ENCODE peak calls at places on chromosomes 12 and 14, in six cellular contexts. H is hepatocyte; D is CD8-positive, alpha-beta T cell; P is transverse colon; U is GM06990; R is OCI-LY7. C is an unnamed sample. For H3K36me3, the result is how much of the 10 kb centered on the place peaks cover.

GRCh38 chr14:68878908-68879307 is 86.0 kb upstream of the ZFP36L1 start:
- DNase-seq in H (no peak), D (no peak), P (no peak), U (no peak), R (no peak), C (no peak)

GRCh38 chr12:48890657-48891418 is 25.2 kb upstream of the RND1 start:
- DNase-seq in H (peak), D (peak), P (peak), U (peak), R (peak), C (no peak)

GRCh38 chr12:121430821-121431415 is 31.0 kb downstream of the RNF34 start:
- DNase-seq in H (no peak), D (no peak), P (no peak), U (no peak), R (no peak), C (no peak)

GRCh38 chr14:77607741-77608302 is 8.6 kb downstream of the SPTLC2 start:
- DNase-seq in H (no peak), D (peak), P (no peak), U (peak), R (no peak), C (no peak)

GRCh38 chr14:70013269-70013873 is 134.2 kb downstream of the SMOC1 start:
- DNase-seq in H (peak), D (no peak), P (peak), U (no peak), R (peak), C (no peak)

GRCh38 chr12:79121486-79121885 is 256.9 kb downstream of the SYT1 start:
- DNase-seq in H (peak), D (no peak), P (no peak), U (no peak), R (peak), C (no peak)

GRCh38 chr12:77232045-77232444 is 166.7 kb upstream of the E2F7 start:
- DNase-seq in H (peak), D (no peak), P (no peak), U (no peak), R (no peak), C (no peak)

GRCh38 chr12:44225128-44225527 is 389.2 kb downstream of the TMEM117 start:
- DNase-seq in H (no peak), D (no peak), P (no peak), U (no peak), R (no peak), C (no peak)

GRCh38 chr14:54355698-54356097 is 41.1 kb upstream of the CDKN3 start:
- DNase-seq in H (no peak), D (no peak), P (no peak), U (no peak), R (no peak), C (no peak)

GRCh38 chr12:49805409-49805808 is 22.8 kb downstream of the NCKAP5L start:
- DNase-seq in H (no peak), D (no peak), P (no peak), U (no peak), R (no peak), C (no peak)

GRCh38 chr12:12070674-12071661 is at the start of gene BCL2L14:
- DNase-seq in H (peak), D (no peak), P (peak), U (no peak), R (no peak), C (no peak)

GRCh38 chr12:104733717-104734175 is 224.3 kb downstream of the SLC41A2 start:
- DNase-seq in H (no peak), D (no peak), P (no peak), U (no peak), R (peak), C (no peak)

GRCh38 chr12:71721781-71722511 is 32.7 kb upstream of the RAB21 start:
- DNase-seq in H (no peak), D (no peak), P (no peak), U (no peak), R (no peak), C (no peak)

GRCh38 chr12:47886471-47887240 is 18.1 kb downstream of the VDR start:
- DNase-seq in H (no peak), D (no peak), P (no peak), U (no peak), R (no peak), C (no peak)

GRCh38 chr14:91237219-91237618 is 7.3 kb downstream of the GPR68 start:
- DNase-seq in H (no peak), D (no peak), P (no peak), U (no peak), R (no peak), C (no peak)

GRCh38 chr14:104387385-104388010 is 192.1 kb upstream of the C14orf180 start:
- DNase-seq in H (no peak), D (no peak), P (peak), U (no peak), R (no peak), C (no peak)

GRCh38 chr12:97805086-97805485 is 342.5 kb downstream of the RMST start:
- DNase-seq in H (no peak), D (no peak), P (no peak), U (no peak), R (no peak), C (no peak)

GRCh38 chr14:104111301-104112112 is 26.0 kb downstream of the ASPG start:
- DNase-seq in H (no peak), D (no peak), P (peak), U (no peak), R (no peak), C (no peak)

GRCh38 chr12:114916531-114916930 is 232.6 kb upstream of the TBX3 start:
- DNase-seq in H (peak), D (no peak), P (no peak), U (no peak), R (no peak), C (no peak)

GRCh38 chr14:65485516-65485915 is 73.0 kb downstream of the FUT8 start:
- DNase-seq in H (no peak), D (no peak), P (no peak), U (no peak), R (no peak), C (no peak)

GRCh38 chr14:65483647-65484046 is 71.1 kb downstream of the FUT8 start:
- DNase-seq in H (no peak), D (no peak), P (no peak), U (no peak), R (no peak), C (no peak)

GRCh38 chr14:65486856-65487255 is 74.3 kb downstream of the FUT8 start:
- DNase-seq in H (no peak), D (no peak), P (no peak), U (no peak), R (no peak), C (no peak)

GRCh38 chr14:65479386-65479785 is 66.9 kb downstream of the FUT8 start:
- DNase-seq in H (no peak), D (no peak), P (no peak), U (no peak), R (no peak), C (no peak)

DNA sequence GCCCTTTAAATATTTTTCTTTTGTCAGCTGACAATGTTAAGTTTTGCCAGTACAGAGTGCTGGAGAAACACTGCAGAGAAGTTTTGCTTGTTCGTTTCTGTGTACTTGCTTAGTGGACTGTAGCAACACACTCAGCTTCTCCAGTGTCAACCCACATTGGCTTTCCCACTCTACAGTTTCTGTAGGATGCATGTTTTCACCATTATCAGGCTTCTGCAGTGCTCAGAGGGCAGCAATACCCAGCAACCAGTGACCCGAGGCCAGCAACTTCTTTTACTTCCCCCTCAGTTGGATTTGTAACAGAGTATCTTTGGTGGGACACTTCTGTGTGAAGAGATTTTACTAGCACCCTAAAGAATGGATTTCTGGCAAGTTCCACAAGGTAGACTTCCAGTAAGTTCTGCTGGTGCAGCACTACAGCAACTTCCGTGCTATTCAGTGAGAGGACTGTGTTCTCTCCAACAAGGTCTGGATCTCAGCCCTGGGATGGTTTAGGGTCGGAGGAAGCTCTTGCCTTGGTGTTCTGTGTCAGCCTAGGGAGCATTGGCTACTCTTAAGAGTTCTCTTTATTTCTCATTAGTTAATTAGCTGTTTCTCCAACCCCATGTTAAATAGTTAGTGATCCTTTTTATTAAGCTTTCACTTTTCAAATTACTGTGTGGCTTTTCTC is 70.4 kb downstream of the FUT8 start:
- DNase-seq in H (no peak), D (no peak), P (no peak), U (no peak), R (no peak), C (no peak)
- H3K4me3 ChIP-seq in H (no peak), D (no peak), P (no peak), U (peak), R (no peak), C (no peak)

DNA sequence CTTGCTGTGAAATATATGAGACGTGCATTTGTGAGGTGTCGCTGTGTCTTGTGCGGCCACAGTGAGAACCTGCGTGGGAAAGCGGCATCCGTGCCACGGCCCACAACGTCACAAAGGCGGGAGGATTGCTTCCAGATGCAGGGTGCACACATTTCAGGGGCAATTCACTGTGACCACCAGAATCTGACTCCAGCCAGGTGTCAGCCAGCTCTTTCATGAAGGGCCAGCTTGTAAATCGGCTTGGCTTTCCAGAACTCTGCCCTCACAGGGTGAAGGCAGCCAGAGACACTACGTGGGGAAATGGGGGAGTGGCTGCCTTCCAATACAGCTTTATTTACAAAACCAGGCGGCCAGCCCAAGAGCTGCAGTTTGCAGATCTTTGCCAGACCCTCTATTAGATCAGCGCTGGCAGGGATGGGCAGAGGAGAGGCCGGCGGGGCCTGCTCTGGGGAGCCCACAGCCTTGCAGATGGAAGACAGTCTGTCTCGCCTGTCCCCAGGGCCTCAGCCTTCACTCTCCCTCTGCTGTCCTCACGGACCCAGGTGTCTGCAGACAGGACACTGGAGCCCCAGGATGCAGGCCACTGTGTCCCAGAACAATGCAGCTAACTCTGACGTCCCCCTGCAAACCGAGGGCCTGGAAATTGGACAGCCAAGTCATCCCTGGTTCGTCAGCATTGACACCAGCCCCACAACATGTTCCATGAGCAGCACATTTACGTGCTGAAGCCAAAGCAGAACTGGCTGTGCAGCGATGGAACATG is 53.5 kb downstream of the ADGRD1 start:
- DNase-seq in H (peak), D (no peak), P (peak), U (no peak), R (no peak), C (no peak)
- TF ChIP-seq CTCF in H (no peak), D (no peak), P (no peak), U (no peak), R (no peak), C (no peak)

DNA sequence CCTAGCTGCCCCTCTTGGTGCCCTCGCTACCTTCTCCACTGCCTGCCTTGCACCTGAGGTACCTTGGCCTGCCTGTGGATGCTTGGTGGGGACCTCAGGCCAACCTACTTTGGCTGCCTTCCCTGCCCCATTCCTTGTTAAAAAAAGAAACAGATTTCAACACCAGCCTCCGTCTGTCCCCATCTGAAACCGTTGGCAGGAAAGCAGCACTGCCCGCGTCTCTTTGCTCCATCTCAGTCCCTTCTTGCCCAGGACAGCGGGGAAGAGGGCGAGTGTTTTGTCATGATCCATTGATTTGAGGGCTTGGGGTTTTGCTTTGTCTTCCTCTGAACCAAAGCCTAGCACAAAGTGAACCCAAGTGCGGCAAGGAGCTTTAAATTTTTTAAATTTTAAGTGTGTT is 5.9 kb downstream of the TPCN1 start:
- DNase-seq in H (no peak), D (no peak), P (no peak), U (no peak), R (no peak), C (no peak)
- H3K36me3 ChIP-seq in H (under half), D (under half), P (under half), U (under half), R (half or more), C (under half)

DNA sequence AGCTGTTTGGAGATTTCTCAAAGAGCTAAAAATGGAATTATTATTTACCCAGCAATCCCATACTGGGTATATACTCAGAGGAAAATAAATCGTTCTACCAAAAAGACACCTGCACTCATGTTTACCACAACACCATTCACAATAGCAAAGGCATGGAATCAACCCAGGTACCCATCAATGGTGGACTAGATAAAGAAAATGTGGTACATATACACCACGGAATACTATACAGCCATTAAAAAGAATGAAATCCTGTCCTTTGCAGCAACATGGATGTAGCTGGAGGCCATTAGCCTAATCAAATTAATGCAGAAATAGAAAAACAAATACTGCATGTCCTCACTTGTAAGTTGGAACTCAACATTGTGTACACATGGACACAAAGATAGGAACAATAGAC is 37.9 kb downstream of the WBP11 start:
- DNase-seq in H (no peak), D (no peak), P (no peak), U (no peak), R (no peak), C (no peak)
- H3K4me3 ChIP-seq in H (no peak), D (no peak), P (no peak), U (no peak), R (no peak), C (no peak)

GRCh38 chr12:132489602-132490239 is at the start of gene FBRSL1:
- DNase-seq in H (peak), D (peak), P (peak), U (peak), R (peak), C (peak)
- TF ChIP-seq CTCF in H (no peak), D (no peak), P (no peak), U (no peak), R (no peak), C (no peak)

DNA sequence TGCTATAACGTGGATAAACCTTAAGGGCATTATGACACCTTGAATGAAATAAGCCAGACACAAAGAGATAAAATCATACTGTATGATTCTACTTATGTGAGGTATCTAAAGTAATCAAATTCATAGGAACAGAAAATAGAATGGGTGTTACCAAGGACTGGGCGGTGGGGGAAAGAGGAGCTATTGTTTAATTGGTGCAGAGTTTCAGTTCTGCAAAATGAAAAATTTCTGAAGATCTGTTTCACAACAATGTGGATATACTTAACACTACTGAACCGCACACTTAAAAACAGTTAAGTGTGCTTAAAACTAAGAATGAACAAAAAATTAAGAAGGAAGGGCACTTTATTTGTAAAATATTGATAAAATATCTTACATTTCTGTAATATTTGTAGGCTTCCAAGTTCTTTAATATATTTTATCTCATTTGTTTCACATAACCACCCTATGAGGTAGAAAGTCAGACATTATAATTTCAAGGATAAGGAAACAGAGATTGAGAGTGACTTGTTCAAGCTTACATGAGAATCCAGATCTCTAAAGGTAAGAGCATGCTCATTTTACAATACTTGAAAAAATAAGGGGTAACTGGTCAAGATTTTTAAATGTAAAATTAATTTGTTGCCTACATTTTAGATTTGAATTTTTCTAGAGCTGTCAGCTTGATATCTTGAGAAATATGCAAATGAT is 14.9 kb downstream of the LTA4H start:
- DNase-seq in H (no peak), D (no peak), P (no peak), U (peak), R (peak), C (no peak)
- H3K36me3 ChIP-seq in H (under half), D (under half), P (under half), U (under half), R (half or more), C (under half)

GRCh38 chr12:57612711-57613426 is 1.6 kb downstream of the ARHGEF25 start:
- DNase-seq in H (no peak), D (no peak), P (no peak), U (no peak), R (no peak), C (no peak)

GRCh38 chr12:57611116-57611809 is at the start of gene ARHGEF25:
- DNase-seq in H (peak), D (no peak), P (peak), U (peak), R (no peak), C (no peak)

GRCh38 chr12:57613427-57614109 is 2.3 kb downstream of the ARHGEF25 start:
- DNase-seq in H (no peak), D (no peak), P (no peak), U (no peak), R (no peak), C (no peak)

GRCh38 chr12:57610553-57611115 is 601 bp upstream of the ARHGEF25 start:
- DNase-seq in H (no peak), D (no peak), P (peak), U (no peak), R (no peak), C (no peak)

GRCh38 chr12:57611810-57612710 is 825 bp downstream of the ARHGEF25 start:
- DNase-seq in H (no peak), D (no peak), P (no peak), U (no peak), R (no peak), C (no peak)
- H3K4me3 ChIP-seq in H (peak), D (peak), P (peak), U (peak), R (no peak), C (peak)

GRCh38 chr14:75279153-75279738 is 618 bp downstream of the FOS start:
- DNase-seq in H (peak), D (peak), P (peak), U (peak), R (no peak), C (no peak)

GRCh38 chr14:75277796-75278421 is 719 bp upstream of the FOS start:
- DNase-seq in H (no peak), D (no peak), P (no peak), U (no peak), R (no peak), C (no peak)

GRCh38 chr14:75275598-75275997 is 3.0 kb upstream of the FOS start:
- DNase-seq in H (no peak), D (no peak), P (no peak), U (no peak), R (no peak), C (no peak)

GRCh38 chr14:75278422-75279152 is at the start of gene FOS:
- DNase-seq in H (peak), D (peak), P (peak), U (peak), R (peak), C (peak)

GRCh38 chr14:75277000-75277795 is 1.4 kb upstream of the FOS start:
- DNase-seq in H (peak), D (peak), P (peak), U (peak), R (no peak), C (peak)
- TF ChIP-seq CTCF in H (no peak), D (no peak), P (no peak), U (no peak), R (no peak), C (no peak)

GRCh38 chr14:23398348-23398747 is 9.7 kb downstream of the MYH6 start:
- DNase-seq in H (no peak), D (no peak), P (no peak), U (no peak), R (no peak), C (no peak)
- H3K36me3 ChIP-seq in H (under half), D (under half), P (under half), U (under half), R (under half), C (under half)